ENCODE peak calls at places on chromosome 6, in ten cellular contexts. L is T1000; F is erythroblast; N is LHCN-M2; J is ecto neural progenitor cell; C is brain microvascular endothelial cell; X is heart left ventricle; R is effector memory CD4-positive, alpha-beta T cell; B is HL-60; U is stimulated activated CD8-positive, alpha-beta memory T cell treated with anti-CD3 and anti-CD28 coated beads, Interleukin-12 subunit alpha, Interleukin-12 subunit beta, amount 100 ng/mL, for 4 hours. D is an unnamed sample.

GRCh38 chr6:3135668-3136297 is 17.3 kb downstream of the BPHL start:
- DNase-seq in L (no peak), F (no peak), N (no peak), J (no peak), C (no peak), X (no peak), R (no peak), B (no peak), U (no peak), D (no peak)

GRCh38 chr6:3751019-3751729 is at the start of gene PXDC1:
- DNase-seq in L (peak), F (no peak), N (no peak), J (peak), C (no peak), X (no peak), R (no peak), B (no peak), U (no peak), D (no peak)

GRCh38 chr6:36242161-36242560 is 27.7 kb upstream of the PNPLA1 start:
- DNase-seq in L (no peak), F (no peak), N (no peak), J (no peak), C (no peak), X (no peak), R (no peak), B (no peak), U (no peak), D (no peak)

GRCh38 chr6:156662025-156662445 is 115.1 kb upstream of the ARID1B start:
- DNase-seq in L (no peak), F (peak), N (no peak), J (peak), C (peak), X (no peak), R (no peak), B (no peak), U (no peak), D (no peak)

GRCh38 chr6:21928715-21929298 is 335.3 kb downstream of the SOX4 start:
- DNase-seq in L (no peak), F (no peak), N (no peak), J (no peak), C (no peak), X (no peak), R (no peak), B (no peak), U (no peak), D (no peak)

GRCh38 chr6:85824329-85824728 is 181.6 kb upstream of the SYNCRIP start:
- DNase-seq in L (no peak), F (no peak), N (no peak), J (no peak), C (no peak), X (no peak), R (no peak), B (no peak), U (no peak), D (no peak)

GRCh38 chr6:4351857-4352669 is 216.7 kb upstream of the ECI2 start:
- DNase-seq in L (peak), F (no peak), N (peak), J (no peak), C (peak), X (peak), R (no peak), B (no peak), U (no peak), D (peak)

GRCh38 chr6:89313006-89313405 is 2.1 kb downstream of the GABRR2 start:
- DNase-seq in L (no peak), F (no peak), N (peak), J (no peak), C (peak), X (no peak), R (no peak), B (no peak), U (no peak), D (no peak)

GRCh38 chr6:163287626-163288025 is 126.9 kb upstream of the QKI start:
- DNase-seq in L (no peak), F (no peak), N (no peak), J (no peak), C (no peak), X (no peak), R (no peak), B (no peak), U (no peak), D (no peak)

GRCh38 chr6:15456422-15456821 is 206.4 kb downstream of the DTNBP1 start:
- DNase-seq in L (no peak), F (no peak), N (no peak), J (no peak), C (no peak), X (no peak), R (no peak), B (no peak), U (no peak), D (no peak)

GRCh38 chr6:5112065-5112799 is 27.1 kb downstream of the PPP1R3G start:
- DNase-seq in L (peak), F (no peak), N (peak), J (no peak), C (peak), X (no peak), R (no peak), B (no peak), U (no peak), D (no peak)

GRCh38 chr6:45486739-45487138 is 109.0 kb upstream of the SUPT3H start:
- DNase-seq in L (no peak), F (no peak), N (no peak), J (no peak), C (no peak), X (no peak), R (no peak), B (no peak), U (no peak), D (no peak)

GRCh38 chr6:108027054-108027453 is 47.5 kb downstream of the OSTM1 start:
- DNase-seq in L (no peak), F (no peak), N (peak), J (no peak), C (no peak), X (no peak), R (no peak), B (no peak), U (no peak), D (no peak)

GRCh38 chr6:89596056-89596455 is 42.5 kb downstream of the LYRM2 start:
- DNase-seq in L (no peak), F (no peak), N (no peak), J (no peak), C (no peak), X (no peak), R (no peak), B (no peak), U (no peak), D (no peak)

GRCh38 chr6:127832381-127832780 is 68.5 kb downstream of the THEMIS start:
- DNase-seq in L (no peak), F (no peak), N (no peak), J (no peak), C (no peak), X (no peak), R (no peak), B (no peak), U (no peak), D (no peak)

GRCh38 chr6:42468273-42468672 is 16.5 kb upstream of the TRERF1 start:
- DNase-seq in L (no peak), F (no peak), N (no peak), J (no peak), C (no peak), X (no peak), R (no peak), B (no peak), U (no peak), D (no peak)

GRCh38 chr6:327538-328183 is 35.4 kb downstream of the DUSP22 start:
- DNase-seq in L (no peak), F (no peak), N (peak), J (no peak), C (no peak), X (no peak), R (no peak), B (no peak), U (no peak), D (no peak)

GRCh38 chr6:166935353-166935752 is 21.0 kb downstream of the RNASET2 start:
- DNase-seq in L (no peak), F (peak), N (no peak), J (no peak), C (no peak), X (no peak), R (no peak), B (no peak), U (no peak), D (no peak)

GRCh38 chr6:133820208-133820607 is 68.7 kb upstream of the TCF21 start:
- DNase-seq in L (no peak), F (no peak), N (no peak), J (no peak), C (no peak), X (no peak), R (no peak), B (no peak), U (no peak), D (no peak)

GRCh38 chr6:119073307-119074051 is 5.0 kb downstream of the FAM184A start:
- DNase-seq in L (no peak), F (no peak), N (no peak), J (no peak), C (no peak), X (no peak), R (no peak), B (no peak), U (no peak), D (no peak)

GRCh38 chr6:121356575-121356974 is 22.3 kb upstream of the TBC1D32 start:
- DNase-seq in L (no peak), F (no peak), N (no peak), J (no peak), C (no peak), X (no peak), R (no peak), B (no peak), U (no peak), D (no peak)

GRCh38 chr6:144809120-144809519 is 524.0 kb downstream of the UTRN start:
- DNase-seq in L (no peak), F (no peak), N (peak), J (no peak), C (no peak), X (no peak), R (no peak), B (no peak), U (no peak), D (no peak)

GRCh38 chr6:17965397-17965796 is 22.0 kb downstream of the KIF13A start:
- DNase-seq in L (no peak), F (no peak), N (peak), J (no peak), C (no peak), X (no peak), R (no peak), B (no peak), U (no peak), D (no peak)

GRCh38 chr6:79170431-79170830 is 64.1 kb downstream of the HMGN3 start:
- DNase-seq in L (no peak), F (no peak), N (no peak), J (no peak), C (no peak), X (no peak), R (no peak), B (no peak), U (no peak), D (no peak)

GRCh38 chr6:30743099-30744053 is 889 bp upstream of the FLOT1 start:
- DNase-seq in L (no peak), F (peak), N (no peak), J (no peak), C (no peak), X (peak), R (no peak), B (no peak), U (peak), D (peak)

GRCh38 chr6:27667016-27667415 is 194.1 kb upstream of the ZNF184 start:
- DNase-seq in L (no peak), F (no peak), N (no peak), J (no peak), C (no peak), X (no peak), R (no peak), B (no peak), U (no peak), D (no peak)

GRCh38 chr6:75296811-75297779 is 12.5 kb upstream of the TMEM30A start:
- DNase-seq in L (no peak), F (peak), N (peak), J (no peak), C (no peak), X (no peak), R (no peak), B (no peak), U (no peak), D (no peak)

GRCh38 chr6:24755284-24755683 is 19.5 kb upstream of the GMNN start:
- DNase-seq in L (no peak), F (peak), N (no peak), J (no peak), C (no peak), X (no peak), R (no peak), B (no peak), U (no peak), D (no peak)

GRCh38 chr6:129959358-129959930 is 58.9 kb upstream of the L3MBTL3 start:
- DNase-seq in L (no peak), F (no peak), N (no peak), J (no peak), C (no peak), X (no peak), R (no peak), B (no peak), U (no peak), D (no peak)

GRCh38 chr6:7219310-7219709 is 93.7 kb downstream of the SSR1 start:
- DNase-seq in L (no peak), F (peak), N (peak), J (no peak), C (peak), X (peak), R (no peak), B (no peak), U (no peak), D (no peak)

GRCh38 chr6:6818078-6818639 is 229.6 kb downstream of the LY86 start:
- DNase-seq in L (no peak), F (no peak), N (no peak), J (no peak), C (no peak), X (no peak), R (no peak), B (no peak), U (no peak), D (no peak)

GRCh38 chr6:97059473-97059872 is 134.9 kb downstream of the KLHL32 start:
- DNase-seq in L (no peak), F (peak), N (peak), J (no peak), C (peak), X (no peak), R (no peak), B (peak), U (no peak), D (no peak)

GRCh38 chr6:149032318-149032598 is 285.3 kb upstream of the TAB2 start:
- DNase-seq in L (no peak), F (no peak), N (no peak), J (no peak), C (no peak), X (no peak), R (no peak), B (no peak), U (no peak), D (no peak)

GRCh38 chr6:112311950-112312547 is 35.1 kb upstream of the RFPL4B start:
- DNase-seq in L (no peak), F (peak), N (no peak), J (no peak), C (no peak), X (no peak), R (no peak), B (peak), U (no peak), D (no peak)

GRCh38 chr6:138597336-138597735 is 98.0 kb upstream of the NHSL1 start:
- DNase-seq in L (no peak), F (no peak), N (peak), J (no peak), C (no peak), X (no peak), R (no peak), B (no peak), U (no peak), D (no peak)

GRCh38 chr6:3798211-3798909 is 46.8 kb upstream of the PXDC1 start:
- DNase-seq in L (no peak), F (no peak), N (peak), J (no peak), C (no peak), X (no peak), R (no peak), B (no peak), U (no peak), D (no peak)

GRCh38 chr6:36197739-36198221 is 1.2 kb downstream of the BRPF3 start:
- DNase-seq in L (no peak), F (no peak), N (peak), J (no peak), C (no peak), X (no peak), R (no peak), B (no peak), U (no peak), D (no peak)

GRCh38 chr6:39393075-39393474 is 70.6 kb upstream of the KCNK16 start:
- DNase-seq in L (no peak), F (no peak), N (no peak), J (no peak), C (no peak), X (no peak), R (no peak), B (no peak), U (no peak), D (no peak)

GRCh38 chr6:111462770-111463391 is 20.1 kb downstream of the REV3L start:
- DNase-seq in L (no peak), F (peak), N (no peak), J (no peak), C (no peak), X (no peak), R (no peak), B (no peak), U (no peak), D (no peak)

D was measured in left lung.